ENCODE peak calls at places on chromosome 15, in four cellular contexts. One of them, this sample, is unnamed.

GRCh38 chr15:79089331-79089889 is 1.2 kb downstream of the RASGRF1 start:
- DNase-seq in IMR-90: no peak
- DNase-seq in WTC11: peak
- DNase-seq in A549: no peak
- DNase-seq in this sample: no peak

GRCh38 chr15:86772369-86773059 is 692.8 kb downstream of the AGBL1 start:
- DNase-seq in IMR-90: no peak
- DNase-seq in WTC11: no peak
- DNase-seq in A549: no peak
- DNase-seq in this sample: no peak

GRCh38 chr15:56917652-56918045 is 795 bp upstream of the TCF12 start:
- DNase-seq in IMR-90: no peak
- DNase-seq in WTC11: no peak
- DNase-seq in A549: no peak
- DNase-seq in this sample: no peak

GRCh38 chr15:69920232-69920631 is 177.5 kb downstream of the TLE3 start:
- DNase-seq in IMR-90: no peak
- DNase-seq in WTC11: no peak
- DNase-seq in A549: no peak
- DNase-seq in this sample: no peak

GRCh38 chr15:40217166-40217785 is 21.6 kb upstream of the PAK6 start:
- DNase-seq in IMR-90: peak
- DNase-seq in WTC11: no peak
- DNase-seq in A549: peak
- DNase-seq in this sample: peak

GRCh38 chr15:65795663-65796201 is 3.6 kb upstream of the DENND4A start:
- DNase-seq in IMR-90: no peak
- DNase-seq in WTC11: no peak
- DNase-seq in A549: no peak
- DNase-seq in this sample: no peak

GRCh38 chr15:53323197-53323596 is 436.3 kb downstream of the WDR72 start:
- DNase-seq in IMR-90: no peak
- DNase-seq in WTC11: no peak
- DNase-seq in A549: no peak
- DNase-seq in this sample: no peak

GRCh38 chr15:36982441-36982840 is 117.9 kb downstream of the MEIS2 start:
- DNase-seq in IMR-90: peak
- DNase-seq in WTC11: no peak
- DNase-seq in A549: no peak
- DNase-seq in this sample: no peak

GRCh38 chr15:63856711-63857458 is 23.1 kb upstream of the HERC1 start:
- DNase-seq in IMR-90: peak
- DNase-seq in WTC11: no peak
- DNase-seq in A549: no peak
- DNase-seq in this sample: no peak

GRCh38 chr15:61715082-61715481 is 345.2 kb downstream of the VPS13C start:
- DNase-seq in IMR-90: no peak
- DNase-seq in WTC11: no peak
- DNase-seq in A549: no peak
- DNase-seq in this sample: no peak

GRCh38 chr15:79778378-79778990 is 118.3 kb downstream of the MTHFS start:
- DNase-seq in IMR-90: no peak
- DNase-seq in WTC11: no peak
- DNase-seq in A549: no peak
- DNase-seq in this sample: no peak

GRCh38 chr15:29405564-29405963 is 135.9 kb upstream of the NSMCE3 start:
- DNase-seq in IMR-90: no peak
- DNase-seq in WTC11: no peak
- DNase-seq in A549: no peak
- DNase-seq in this sample: no peak

GRCh38 chr15:71713191-71713798 is 97.1 kb upstream of the NR2E3 start:
- DNase-seq in IMR-90: no peak
- DNase-seq in WTC11: no peak
- DNase-seq in A549: no peak
- DNase-seq in this sample: no peak

GRCh38 chr15:28075482-28076029 is 23.6 kb downstream of the OCA2 start:
- DNase-seq in IMR-90: no peak
- DNase-seq in WTC11: no peak
- DNase-seq in A549: no peak
- DNase-seq in this sample: no peak

GRCh38 chr15:92869263-92869940 is 30.7 kb upstream of the CHD2 start:
- DNase-seq in IMR-90: peak
- DNase-seq in WTC11: no peak
- DNase-seq in A549: peak
- DNase-seq in this sample: no peak

GRCh38 chr15:72481015-72481659 is 7.0 kb downstream of the ARIH1 start:
- DNase-seq in IMR-90: no peak
- DNase-seq in WTC11: no peak
- DNase-seq in A549: no peak
- DNase-seq in this sample: no peak

GRCh38 chr15:65368300-65368617 is 9.5 kb downstream of the IGDCC3 start:
- DNase-seq in IMR-90: no peak
- DNase-seq in WTC11: peak
- DNase-seq in A549: no peak
- DNase-seq in this sample: no peak

GRCh38 chr15:48017747-48018146 is 103.0 kb upstream of the SLC24A5 start:
- DNase-seq in IMR-90: no peak
- DNase-seq in WTC11: no peak
- DNase-seq in A549: no peak
- DNase-seq in this sample: no peak

GRCh38 chr15:99909914-99910313 is 176.7 kb upstream of the LYSMD4 start:
- DNase-seq in IMR-90: no peak
- DNase-seq in WTC11: peak
- DNase-seq in A549: peak
- DNase-seq in this sample: peak

GRCh38 chr15:100338971-100339444 is 2.8 kb downstream of the ADAMTS17 start:
- DNase-seq in IMR-90: peak
- DNase-seq in WTC11: peak
- DNase-seq in A549: peak
- DNase-seq in this sample: peak

GRCh38 chr15:98241032-98241554 is 280.6 kb downstream of the ARRDC4 start:
- DNase-seq in IMR-90: no peak
- DNase-seq in WTC11: no peak
- DNase-seq in A549: no peak
- DNase-seq in this sample: no peak

GRCh38 chr15:32923176-32923575 is 205.4 kb downstream of the GREM1 start:
- DNase-seq in IMR-90: no peak
- DNase-seq in WTC11: no peak
- DNase-seq in A549: no peak
- DNase-seq in this sample: no peak

GRCh38 chr15:53295574-53295973 is 463.9 kb downstream of the WDR72 start:
- DNase-seq in IMR-90: no peak
- DNase-seq in WTC11: no peak
- DNase-seq in A549: no peak
- DNase-seq in this sample: no peak

GRCh38 chr15:92921215-92922131 is 21.3 kb downstream of the CHD2 start:
- DNase-seq in IMR-90: peak
- DNase-seq in WTC11: no peak
- DNase-seq in A549: peak
- DNase-seq in this sample: no peak

GRCh38 chr15:78016860-78017259 is 60.7 kb downstream of the TBC1D2B start:
- DNase-seq in IMR-90: no peak
- DNase-seq in WTC11: no peak
- DNase-seq in A549: no peak
- DNase-seq in this sample: no peak

GRCh38 chr15:70627322-70627721 is 136.0 kb downstream of the UACA start:
- DNase-seq in IMR-90: no peak
- DNase-seq in WTC11: no peak
- DNase-seq in A549: no peak
- DNase-seq in this sample: no peak

GRCh38 chr15:70507772-70508351 is 255.5 kb downstream of the UACA start:
- DNase-seq in IMR-90: peak
- DNase-seq in WTC11: no peak
- DNase-seq in A549: peak
- DNase-seq in this sample: no peak

GRCh38 chr15:29631076-29632070 is 190.9 kb downstream of the TJP1 start:
- DNase-seq in IMR-90: no peak
- DNase-seq in WTC11: no peak
- DNase-seq in A549: no peak
- DNase-seq in this sample: no peak

GRCh38 chr15:33226559-33227181 is 32.2 kb upstream of the FMN1 start:
- DNase-seq in IMR-90: no peak
- DNase-seq in WTC11: peak
- DNase-seq in A549: peak
- DNase-seq in this sample: no peak

GRCh38 chr15:100588638-100589242 is 13.2 kb downstream of the LINS1 start:
- DNase-seq in IMR-90: peak
- DNase-seq in WTC11: no peak
- DNase-seq in A549: peak
- DNase-seq in this sample: no peak

GRCh38 chr15:100073982-100074381 is 267.8 kb downstream of the ADAMTS17 start:
- DNase-seq in IMR-90: no peak
- DNase-seq in WTC11: no peak
- DNase-seq in A549: no peak
- DNase-seq in this sample: no peak

GRCh38 chr15:50798684-50799083 is 33.2 kb upstream of the SPPL2A start:
- DNase-seq in IMR-90: peak
- DNase-seq in WTC11: no peak
- DNase-seq in A549: peak
- DNase-seq in this sample: no peak

GRCh38 chr15:55742927-55743614 is at the start of gene PRTG:
- DNase-seq in IMR-90: peak
- DNase-seq in WTC11: peak
- DNase-seq in A549: peak
- DNase-seq in this sample: peak

GRCh38 chr15:29942548-29942947 is 120.3 kb upstream of the TJP1 start:
- DNase-seq in IMR-90: no peak
- DNase-seq in WTC11: no peak
- DNase-seq in A549: no peak
- DNase-seq in this sample: no peak

GRCh38 chr15:72796515-72797337 is 13.2 kb upstream of the ADPGK start:
- DNase-seq in IMR-90: peak
- DNase-seq in WTC11: peak
- DNase-seq in A549: peak
- DNase-seq in this sample: peak

GRCh38 chr15:66880380-66881155 is 178.5 kb downstream of the SMAD6 start:
- DNase-seq in IMR-90: no peak
- DNase-seq in WTC11: no peak
- DNase-seq in A549: no peak
- DNase-seq in this sample: no peak

GRCh38 chr15:70195808-70196304 is 98.1 kb upstream of the TLE3 start:
- DNase-seq in IMR-90: peak
- DNase-seq in WTC11: no peak
- DNase-seq in A549: peak
- DNase-seq in this sample: peak

GRCh38 chr15:86650084-86650483 is 570.4 kb downstream of the AGBL1 start:
- DNase-seq in IMR-90: no peak
- DNase-seq in WTC11: no peak
- DNase-seq in A549: peak
- DNase-seq in this sample: no peak

GRCh38 chr15:43776101-43776717 is 557 bp downstream of the ELL3 start:
- DNase-seq in IMR-90: no peak
- DNase-seq in WTC11: peak
- DNase-seq in A549: no peak
- DNase-seq in this sample: no peak

GRCh38 chr15:60444289-60444912 is 34.5 kb downstream of the ICE2 start:
- DNase-seq in IMR-90: peak
- DNase-seq in WTC11: no peak
- DNase-seq in A549: peak
- DNase-seq in this sample: no peak

GRCh38 chr15:90349072-90349471 is 3.0 kb upstream of the ZNF774 start:
- DNase-seq in IMR-90: no peak
- DNase-seq in WTC11: no peak
- DNase-seq in A549: no peak
- DNase-seq in this sample: no peak
- TF ChIP-seq USF2 in IMR-90: no peak
- TF ChIP-seq USF2 in WTC11: no peak
- TF ChIP-seq USF2 in A549: no peak
- TF ChIP-seq USF2 in this sample: no peak

GRCh38 chr15:41564286-41564959 is 5.4 kb downstream of the TYRO3 start:
- DNase-seq in IMR-90: no peak
- DNase-seq in WTC11: peak
- DNase-seq in A549: no peak
- DNase-seq in this sample: peak
- TF ChIP-seq USF2 in IMR-90: no peak
- TF ChIP-seq USF2 in WTC11: no peak
- TF ChIP-seq USF2 in A549: no peak
- TF ChIP-seq USF2 in this sample: no peak

GRCh38 chr15:31871159-31871886 is 159.0 kb upstream of the CHRNA7 start:
- DNase-seq in IMR-90: no peak
- DNase-seq in WTC11: no peak
- DNase-seq in A549: no peak
- DNase-seq in this sample: no peak

GRCh38 chr15:31869640-31870335 is 160.5 kb upstream of the CHRNA7 start:
- DNase-seq in IMR-90: no peak
- DNase-seq in WTC11: peak
- DNase-seq in A549: no peak
- DNase-seq in this sample: no peak

GRCh38 chr15:31867536-31868442 is 162.5 kb upstream of the CHRNA7 start:
- DNase-seq in IMR-90: peak
- DNase-seq in WTC11: peak
- DNase-seq in A549: peak
- DNase-seq in this sample: peak

GRCh38 chr15:31871887-31872281 is 158.4 kb upstream of the CHRNA7 start:
- DNase-seq in IMR-90: no peak
- DNase-seq in WTC11: no peak
- DNase-seq in A549: no peak
- DNase-seq in this sample: no peak

DNA sequence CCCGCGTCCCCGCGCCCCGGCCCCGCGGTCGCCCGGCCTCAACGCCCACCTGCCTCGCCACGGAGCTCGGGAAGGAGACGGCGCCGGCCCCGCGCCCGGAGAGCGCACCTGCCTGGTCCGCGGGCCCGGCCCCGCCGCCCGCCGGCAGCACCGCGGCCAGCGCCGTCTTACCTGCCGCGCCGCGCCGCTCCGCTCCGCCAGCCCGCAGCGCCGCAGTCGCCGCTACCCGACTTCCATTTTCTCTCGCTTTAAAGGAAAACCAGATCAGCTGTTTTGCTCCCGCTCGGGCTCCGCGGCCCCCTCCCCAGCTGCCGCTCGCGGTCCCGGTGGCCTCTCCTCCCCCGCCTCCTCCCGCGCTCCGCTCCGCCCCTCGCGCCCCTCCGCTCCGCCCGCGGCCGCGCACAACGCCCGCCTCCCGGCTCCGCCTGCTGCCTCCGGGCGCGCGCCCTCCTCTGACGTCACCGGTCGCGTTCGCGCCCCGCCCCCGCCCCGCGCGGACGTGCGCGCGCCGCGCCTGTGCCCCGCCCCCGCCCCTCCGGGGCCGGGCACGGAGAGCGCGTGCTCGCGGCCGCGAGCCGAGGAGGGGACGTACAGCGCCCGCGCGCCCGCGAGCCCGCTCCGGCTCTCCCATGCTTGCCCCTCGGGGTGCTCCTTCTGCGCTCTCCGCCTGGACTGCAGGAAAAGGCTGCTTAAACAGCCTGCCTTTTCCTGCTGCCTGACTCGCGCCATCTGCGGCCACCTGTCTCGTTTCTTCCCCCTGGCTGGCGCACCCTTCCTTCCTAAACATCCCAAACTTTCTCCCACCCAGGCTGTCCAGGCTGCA is 159.8 kb upstream of the CHRNA7 start:
- DNase-seq in IMR-90: peak
- DNase-seq in WTC11: peak
- DNase-seq in A549: peak
- DNase-seq in this sample: peak
- TF ChIP-seq USF2 in IMR-90: no peak
- TF ChIP-seq USF2 in WTC11: no peak
- TF ChIP-seq USF2 in A549: no peak
- TF ChIP-seq USF2 in this sample: no peak

GRCh38 chr15:88061452-88061851 is 195.1 kb downstream of the NTRK3 start:
- DNase-seq in IMR-90: no peak
- DNase-seq in WTC11: no peak
- DNase-seq in A549: no peak
- DNase-seq in this sample: no peak
- TF ChIP-seq USF2 in IMR-90: no peak
- TF ChIP-seq USF2 in WTC11: no peak
- TF ChIP-seq USF2 in A549: no peak
- TF ChIP-seq USF2 in this sample: no peak